ENCODE peak calls at places on chromosomes 2 and 18, in nine cellular contexts. L, E, D, X, V, T, Q, O and U are unnamed samples.

GRCh38 chr2:38554973-38555595 is 47.6 kb downstream of the HNRNPLL start:
- DNase-seq in L (no peak), E (peak), D (peak), X (no peak), V (no peak), T (peak), Q (peak), O (no peak), U (no peak)

GRCh38 chr2:239269173-239269865 is 131.5 kb downstream of the HDAC4 start:
- DNase-seq in L (peak), E (no peak), D (no peak), X (no peak), V (no peak), T (no peak), Q (no peak), O (no peak), U (no peak)

GRCh38 chr2:235244497-235245215 is 249.2 kb upstream of the AGAP1 start:
- DNase-seq in L (no peak), E (peak), D (no peak), X (no peak), V (no peak), T (no peak), Q (peak), O (no peak), U (no peak)

GRCh38 chr2:202632682-202633081 is 2.1 kb upstream of the FAM117B start:
- DNase-seq in L (no peak), E (peak), D (no peak), X (no peak), V (peak), T (no peak), Q (peak), O (peak), U (no peak)

GRCh38 chr18:34942276-34942675 is 98.9 kb upstream of the MAPRE2 start:
- DNase-seq in L (no peak), E (no peak), D (no peak), X (no peak), V (no peak), T (no peak), Q (peak), O (no peak), U (no peak)

GRCh38 chr2:232502901-232503791 is 15.5 kb upstream of the ECEL1 start:
- DNase-seq in L (no peak), E (peak), D (peak), X (peak), V (no peak), T (peak), Q (peak), O (no peak), U (no peak)

GRCh38 chr2:229586012-229586411 is 128.3 kb downstream of the DNER start:
- DNase-seq in L (no peak), E (peak), D (no peak), X (no peak), V (no peak), T (no peak), Q (no peak), O (no peak), U (no peak)

GRCh38 chr2:150391779-150392178 is 95.7 kb downstream of the RND3 start:
- DNase-seq in L (no peak), E (no peak), D (no peak), X (no peak), V (no peak), T (no peak), Q (no peak), O (no peak), U (no peak)

GRCh38 chr2:149062531-149062930 is 24.0 kb downstream of the LYPD6B start:
- DNase-seq in L (no peak), E (no peak), D (no peak), X (no peak), V (no peak), T (no peak), Q (no peak), O (no peak), U (no peak)

GRCh38 chr2:55862269-55862668 is 61.3 kb downstream of the EFEMP1 start:
- DNase-seq in L (no peak), E (peak), D (peak), X (no peak), V (peak), T (peak), Q (peak), O (no peak), U (no peak)

GRCh38 chr2:234565201-234565600 is 68.3 kb upstream of the ARL4C start:
- DNase-seq in L (no peak), E (no peak), D (no peak), X (no peak), V (no peak), T (no peak), Q (no peak), O (no peak), U (no peak)

DNA sequence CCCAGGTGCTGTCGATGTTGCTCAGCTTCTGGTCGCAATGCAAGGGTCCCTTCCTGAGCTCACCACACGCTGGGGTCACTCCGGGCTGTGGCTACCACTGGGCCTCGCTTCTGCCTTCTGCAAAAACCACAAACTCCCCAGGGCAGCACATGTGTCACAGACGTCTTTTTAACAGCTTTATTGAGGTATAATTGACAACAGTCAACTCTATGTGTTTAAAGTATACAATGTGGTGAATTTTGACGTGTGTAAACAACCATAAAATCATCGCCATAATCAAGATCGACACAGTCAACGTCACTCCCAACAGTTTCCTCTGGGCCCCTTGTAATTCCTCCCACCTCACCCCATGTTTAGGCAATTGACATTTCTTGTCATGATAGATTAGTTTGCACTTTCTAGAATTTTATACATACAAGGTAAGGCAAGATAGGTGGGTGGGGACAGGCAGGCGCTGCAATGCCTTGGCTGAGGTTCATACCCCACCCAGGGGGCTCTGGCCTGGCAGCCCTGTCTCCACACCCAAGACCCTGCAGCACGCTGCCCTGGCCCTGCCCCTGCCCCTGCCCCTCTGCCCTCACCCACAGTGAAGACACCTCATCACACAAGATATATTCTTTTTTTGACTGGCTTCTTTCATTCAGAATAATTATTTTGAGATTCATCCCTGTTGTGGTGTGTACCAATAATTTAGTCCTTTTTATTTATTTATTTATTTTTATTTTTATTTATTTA is 11.6 kb upstream of the B3GNT7 start:
- DNase-seq in L (no peak), E (no peak), D (no peak), X (no peak), V (no peak), T (no peak), Q (no peak), O (no peak), U (no peak)
- H3K27ac ChIP-seq in L (no peak), E (no peak), D (no peak), X (no peak), V (no peak), T (no peak), Q (no peak), O (no peak), U (no peak)

GRCh38 chr18:56238576-56238975 is 399.8 kb downstream of the TXNL1 start:
- DNase-seq in L (no peak), E (no peak), D (no peak), X (no peak), V (no peak), T (no peak), Q (no peak), O (no peak), U (no peak)
- TF ChIP-seq CTCF in L (no peak), E (peak), D (no peak), X (peak), V (no peak), T (no peak), Q (peak), O (no peak), U (no peak)

GRCh38 chr2:27697660-27698059 is 34.0 kb downstream of the SLC4A1AP start:
- DNase-seq in L (no peak), E (no peak), D (no peak), X (no peak), V (no peak), T (no peak), Q (no peak), O (no peak), U (no peak)
- H3K27ac ChIP-seq in L (no peak), E (no peak), D (no peak), X (no peak), V (no peak), T (no peak), Q (no peak), O (no peak), U (no peak)

DNA sequence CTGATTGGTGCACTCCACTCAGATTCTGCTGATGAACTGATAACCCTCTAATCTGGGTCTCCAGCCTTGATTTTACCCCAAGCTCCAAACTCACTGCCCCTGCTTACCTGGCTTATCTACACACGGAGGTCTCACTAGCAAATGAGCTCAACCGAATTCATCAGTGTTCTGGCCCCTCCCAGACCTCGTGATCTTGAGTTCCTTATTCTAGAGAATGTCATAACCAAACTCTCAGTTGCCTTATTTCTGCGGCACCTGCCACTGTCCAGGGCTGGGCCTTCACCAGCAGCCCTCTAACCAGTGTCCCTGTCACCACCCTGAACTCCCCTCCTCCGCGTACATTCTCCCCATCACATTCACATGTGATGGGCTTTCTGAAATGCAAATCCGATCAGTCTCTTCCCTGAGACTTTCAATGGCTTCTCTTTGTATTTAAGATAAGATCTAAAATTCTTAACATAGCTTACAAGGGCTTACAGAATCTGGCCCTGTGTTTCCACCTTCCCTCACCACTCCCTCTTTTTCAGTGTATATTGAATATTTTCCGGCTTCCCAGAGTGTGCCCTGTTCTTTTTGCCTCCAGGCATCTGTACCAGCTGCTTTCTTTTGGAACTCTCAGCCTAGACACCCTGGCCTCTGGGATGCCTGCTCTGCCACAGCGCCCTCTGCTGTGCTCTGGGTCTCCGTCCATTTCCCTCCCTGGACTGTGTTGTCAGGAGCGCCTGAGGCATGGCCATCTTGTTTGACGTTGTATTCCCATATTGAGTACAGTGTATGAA is 31.1 kb downstream of the NAB1 start:
- DNase-seq in L (peak), E (peak), D (peak), X (peak), V (no peak), T (peak), Q (peak), O (peak), U (peak)
- TF ChIP-seq CTCF in L (no peak), E (peak), D (peak), X (peak), V (no peak), T (peak), Q (peak), O (peak), U (peak)

GRCh38 chr2:219461061-219461514 is 26.4 kb downstream of the SPEG start:
- DNase-seq in L (no peak), E (peak), D (no peak), X (peak), V (no peak), T (no peak), Q (peak), O (peak), U (no peak)

GRCh38 chr2:219457784-219458369 is 23.2 kb downstream of the SPEG start:
- DNase-seq in L (no peak), E (no peak), D (no peak), X (peak), V (no peak), T (no peak), Q (no peak), O (no peak), U (no peak)

GRCh38 chr2:219459460-219460311 is 25.0 kb downstream of the SPEG start:
- DNase-seq in L (no peak), E (peak), D (peak), X (peak), V (peak), T (peak), Q (peak), O (peak), U (peak)

GRCh38 chr2:219460424-219460926 is 25.8 kb downstream of the SPEG start:
- DNase-seq in L (no peak), E (peak), D (no peak), X (peak), V (no peak), T (no peak), Q (peak), O (peak), U (no peak)

DNA sequence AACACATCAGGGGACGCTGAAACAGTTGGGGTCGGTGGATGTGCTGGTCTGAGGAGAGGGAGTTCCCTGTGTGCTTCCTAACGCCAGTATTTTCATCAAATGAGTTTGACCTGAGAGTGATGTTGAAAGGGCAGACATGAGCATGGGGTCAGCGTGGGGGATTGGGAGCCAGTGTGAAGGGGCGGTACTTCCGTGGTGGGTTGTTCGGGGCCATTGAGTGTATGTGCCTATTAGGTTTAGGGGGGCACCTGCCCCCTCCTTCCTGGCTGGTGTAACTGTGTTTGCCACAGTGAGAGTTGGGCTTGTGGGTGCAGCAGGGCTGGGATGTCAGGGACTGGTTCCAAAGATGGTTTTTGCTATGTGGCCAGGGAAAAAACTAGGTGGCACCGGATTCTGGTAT is 24.4 kb downstream of the SPEG start:
- DNase-seq in L (no peak), E (no peak), D (no peak), X (no peak), V (no peak), T (no peak), Q (no peak), O (no peak), U (no peak)
- H3K27ac ChIP-seq in L (no peak), E (no peak), D (no peak), X (no peak), V (no peak), T (no peak), Q (no peak), O (peak), U (peak)

GRCh38 chr2:177281400-177282021 is 17.0 kb upstream of the NFE2L2 start:
- DNase-seq in L (no peak), E (no peak), D (no peak), X (no peak), V (no peak), T (no peak), Q (no peak), O (no peak), U (no peak)

GRCh38 chr2:177282101-177282573 is 17.6 kb upstream of the NFE2L2 start:
- DNase-seq in L (no peak), E (no peak), D (peak), X (no peak), V (no peak), T (no peak), Q (peak), O (peak), U (no peak)

GRCh38 chr2:177284531-177284930 is 20.0 kb upstream of the NFE2L2 start:
- DNase-seq in L (no peak), E (no peak), D (peak), X (peak), V (no peak), T (no peak), Q (no peak), O (no peak), U (no peak)

GRCh38 chr2:177283871-177284270 is 19.3 kb upstream of the NFE2L2 start:
- DNase-seq in L (no peak), E (no peak), D (no peak), X (no peak), V (no peak), T (no peak), Q (no peak), O (no peak), U (no peak)

GRCh38 chr2:177282787-177283533 is 18.4 kb upstream of the NFE2L2 start:
- DNase-seq in L (no peak), E (no peak), D (peak), X (no peak), V (no peak), T (no peak), Q (no peak), O (no peak), U (no peak)
- TF ChIP-seq CTCF in L (no peak), E (no peak), D (peak), X (no peak), V (no peak), T (no peak), Q (no peak), O (no peak), U (no peak)

DNA sequence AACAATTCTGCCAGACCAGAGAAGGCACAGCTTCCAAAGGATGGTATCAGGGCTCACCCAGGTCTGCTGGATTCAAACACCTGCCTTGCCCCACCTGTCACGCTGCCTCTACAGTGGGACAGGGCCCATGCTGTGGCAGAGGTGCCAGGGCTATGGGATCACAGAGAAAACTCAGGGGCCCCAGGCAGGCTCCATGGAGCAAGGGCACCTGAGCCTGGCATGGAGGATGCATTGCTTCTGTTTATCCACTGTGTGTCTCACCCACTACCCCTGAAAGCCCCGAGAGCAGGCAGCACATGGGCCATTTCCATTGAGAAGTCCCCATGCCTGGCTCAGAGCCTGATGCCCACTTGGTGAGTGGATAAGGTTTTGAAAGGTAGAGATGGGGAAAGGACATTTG is 76.0 kb downstream of the TNS1 start:
- DNase-seq in L (no peak), E (no peak), D (no peak), X (no peak), V (no peak), T (no peak), Q (no peak), O (no peak), U (no peak)
- H3K27ac ChIP-seq in L (no peak), E (no peak), D (no peak), X (no peak), V (peak), T (no peak), Q (no peak), O (peak), U (peak)

GRCh38 chr18:33670052-33670451 is 92.0 kb downstream of the ASXL3 start:
- DNase-seq in L (no peak), E (no peak), D (no peak), X (no peak), V (no peak), T (no peak), Q (no peak), O (no peak), U (no peak)

GRCh38 chr18:33676593-33676992 is 98.6 kb downstream of the ASXL3 start:
- DNase-seq in L (no peak), E (no peak), D (no peak), X (no peak), V (no peak), T (no peak), Q (no peak), O (no peak), U (no peak)

GRCh38 chr18:33677891-33678290 is 99.9 kb downstream of the ASXL3 start:
- DNase-seq in L (no peak), E (no peak), D (no peak), X (no peak), V (no peak), T (no peak), Q (no peak), O (no peak), U (no peak)

GRCh38 chr18:33669589-33669988 is 91.6 kb downstream of the ASXL3 start:
- DNase-seq in L (no peak), E (no peak), D (no peak), X (no peak), V (no peak), T (no peak), Q (no peak), O (no peak), U (no peak)

DNA sequence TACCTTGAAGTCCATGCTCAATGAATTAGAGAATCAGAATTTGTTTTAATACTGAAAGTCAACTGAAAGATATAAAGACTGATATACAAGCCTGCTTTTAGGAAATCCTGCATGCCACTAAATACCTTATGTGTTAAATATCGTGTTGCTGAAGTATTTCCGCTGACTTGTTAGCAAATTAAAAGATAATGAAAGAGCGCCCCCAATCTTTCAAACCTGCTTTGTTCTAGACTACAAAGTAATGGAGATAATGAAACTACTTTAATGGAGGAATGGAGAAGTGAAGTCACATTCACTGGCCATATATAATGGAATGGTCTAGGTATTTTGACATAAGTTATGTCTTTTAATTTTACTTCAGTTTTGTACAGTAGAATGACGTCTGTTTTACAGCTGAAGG is 95.7 kb downstream of the ASXL3 start:
- DNase-seq in L (no peak), E (no peak), D (peak), X (peak), V (no peak), T (no peak), Q (no peak), O (no peak), U (no peak)
- TF ChIP-seq CTCF in L (no peak), E (no peak), D (peak), X (peak), V (no peak), T (no peak), Q (no peak), O (no peak), U (no peak)

GRCh38 chr2:46805401-46805951 is 110.1 kb downstream of the MCFD2 start:
- DNase-seq in L (no peak), E (no peak), D (no peak), X (no peak), V (no peak), T (no peak), Q (no peak), O (no peak), U (no peak)
- H3K27ac ChIP-seq in L (no peak), E (peak), D (no peak), X (no peak), V (peak), T (peak), Q (peak), O (no peak), U (no peak)

DNA sequence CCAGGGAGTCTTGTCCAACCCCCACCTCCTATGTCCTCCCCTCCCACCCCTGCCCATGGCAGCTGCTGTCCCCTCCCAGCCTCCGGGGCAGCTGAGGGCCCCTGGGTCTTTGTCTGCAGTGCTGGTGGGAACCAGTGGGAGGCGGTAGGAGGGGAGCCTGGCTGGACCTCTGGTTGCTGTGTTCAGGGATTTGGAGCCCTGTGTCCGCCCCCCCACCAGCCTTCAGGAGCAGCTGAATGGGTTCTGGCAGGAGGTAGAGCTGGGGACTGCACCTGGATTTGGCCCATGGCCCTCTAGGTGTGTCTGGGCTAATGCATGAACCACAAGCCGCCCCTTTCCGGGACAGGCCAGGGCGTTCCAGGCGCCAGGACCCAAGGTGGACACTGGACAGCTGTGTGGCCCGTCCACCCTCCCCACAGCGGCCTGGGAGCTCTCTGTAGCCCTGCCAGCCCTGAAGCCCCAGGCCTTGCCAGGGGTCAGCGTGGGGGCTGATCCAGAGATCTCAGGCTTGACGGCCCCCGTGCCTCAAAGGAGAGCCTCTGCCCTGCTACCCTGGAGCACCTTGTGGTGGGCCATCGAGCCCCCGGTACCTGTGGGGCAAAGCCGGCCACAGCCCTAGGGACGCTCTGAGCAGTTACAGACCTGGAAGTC is 25.4 kb downstream of the GPC1 start:
- DNase-seq in L (peak), E (no peak), D (no peak), X (no peak), V (no peak), T (no peak), Q (no peak), O (peak), U (no peak)
- TF ChIP-seq CTCF in L (no peak), E (no peak), D (peak), X (peak), V (no peak), T (no peak), Q (no peak), O (no peak), U (no peak)